ENCODE peak calls at places on chromosome 17, in eight cellular contexts. M is lower lobe of right lung, E is prostate gland, V is neural progenitor cell, A is gastrocnemius medialis, T is epithelial cell of esophagus, B is Peyer's patch, O is cardiac muscle cell. P is an unnamed sample.

GRCh38 chr17:18975597-18975996 is 23.6 kb downstream of the SLC5A10 start:
- DNase-seq in M (no peak), E (no peak), V (no peak), A (no peak), T (no peak), B (no peak), O (no peak), P (no peak)

GRCh38 chr17:30831257-30831656 is 509 bp upstream of the ATAD5 start:
- DNase-seq in M (no peak), E (no peak), V (peak), A (no peak), T (peak), B (no peak), O (peak), P (no peak)

GRCh38 chr17:78450696-78451344 is 72.4 kb downstream of the PGS1 start:
- DNase-seq in M (no peak), E (no peak), V (no peak), A (no peak), T (no peak), B (no peak), O (no peak), P (no peak)

GRCh38 chr17:37553357-37553966 is 55.8 kb downstream of the SYNRG start:
- DNase-seq in M (no peak), E (no peak), V (no peak), A (no peak), T (no peak), B (no peak), O (no peak), P (no peak)

GRCh38 chr17:13572581-13572980 is 29.1 kb downstream of the HS3ST3A1 start:
- DNase-seq in M (no peak), E (no peak), V (no peak), A (no peak), T (no peak), B (no peak), O (no peak), P (no peak)

GRCh38 chr17:70938311-70938710 is 769.0 kb downstream of the KCNJ2 start:
- DNase-seq in M (no peak), E (no peak), V (no peak), A (no peak), T (no peak), B (no peak), O (no peak), P (no peak)

GRCh38 chr17:9053406-9053805 is 32.1 kb downstream of the NTN1 start:
- DNase-seq in M (no peak), E (no peak), V (no peak), A (no peak), T (no peak), B (no peak), O (no peak), P (no peak)

GRCh38 chr17:63431939-63432804 is 13.9 kb downstream of the CYB561 start:
- DNase-seq in M (no peak), E (peak), V (no peak), A (no peak), T (no peak), B (no peak), O (peak), P (peak)

GRCh38 chr17:39751637-39752036 is 13.9 kb downstream of the GRB7 start:
- DNase-seq in M (no peak), E (no peak), V (no peak), A (no peak), T (no peak), B (no peak), O (no peak), P (no peak)

GRCh38 chr17:66990047-66990446 is 25.5 kb downstream of the CACNG4 start:
- DNase-seq in M (no peak), E (no peak), V (no peak), A (no peak), T (no peak), B (no peak), O (no peak), P (no peak)

GRCh38 chr17:80822700-80823410 is 168.8 kb upstream of the CHMP6 start:
- DNase-seq in M (peak), E (peak), V (no peak), A (no peak), T (no peak), B (no peak), O (no peak), P (no peak)

GRCh38 chr17:66807182-66807581 is 27.7 kb upstream of the CACNG5 start:
- DNase-seq in M (no peak), E (no peak), V (no peak), A (no peak), T (no peak), B (no peak), O (no peak), P (no peak)

GRCh38 chr17:67531291-67531690 is 154.2 kb downstream of the PITPNC1 start:
- DNase-seq in M (no peak), E (no peak), V (no peak), A (no peak), T (no peak), B (no peak), O (no peak), P (no peak)

GRCh38 chr17:40915199-40915661 is 22.2 kb downstream of the KRT23 start:
- DNase-seq in M (no peak), E (no peak), V (no peak), A (no peak), T (peak), B (no peak), O (no peak), P (peak)

GRCh38 chr17:80043963-80044362 is 7.5 kb downstream of the CCDC40 start:
- DNase-seq in M (no peak), E (no peak), V (no peak), A (no peak), T (no peak), B (no peak), O (no peak), P (no peak)

GRCh38 chr17:80948091-80948960 is 43.3 kb upstream of the CHMP6 start:
- DNase-seq in M (peak), E (no peak), V (no peak), A (no peak), T (no peak), B (no peak), O (no peak), P (no peak)

GRCh38 chr17:31570231-31570630 is 178.8 kb downstream of the RAB11FIP4 start:
- DNase-seq in M (no peak), E (no peak), V (no peak), A (no peak), T (no peak), B (no peak), O (no peak), P (no peak)

GRCh38 chr17:46192484-46193245 is 564 bp downstream of the KANSL1 start:
- DNase-seq in M (peak), E (peak), V (peak), A (peak), T (peak), B (peak), O (peak), P (peak)

DNA sequence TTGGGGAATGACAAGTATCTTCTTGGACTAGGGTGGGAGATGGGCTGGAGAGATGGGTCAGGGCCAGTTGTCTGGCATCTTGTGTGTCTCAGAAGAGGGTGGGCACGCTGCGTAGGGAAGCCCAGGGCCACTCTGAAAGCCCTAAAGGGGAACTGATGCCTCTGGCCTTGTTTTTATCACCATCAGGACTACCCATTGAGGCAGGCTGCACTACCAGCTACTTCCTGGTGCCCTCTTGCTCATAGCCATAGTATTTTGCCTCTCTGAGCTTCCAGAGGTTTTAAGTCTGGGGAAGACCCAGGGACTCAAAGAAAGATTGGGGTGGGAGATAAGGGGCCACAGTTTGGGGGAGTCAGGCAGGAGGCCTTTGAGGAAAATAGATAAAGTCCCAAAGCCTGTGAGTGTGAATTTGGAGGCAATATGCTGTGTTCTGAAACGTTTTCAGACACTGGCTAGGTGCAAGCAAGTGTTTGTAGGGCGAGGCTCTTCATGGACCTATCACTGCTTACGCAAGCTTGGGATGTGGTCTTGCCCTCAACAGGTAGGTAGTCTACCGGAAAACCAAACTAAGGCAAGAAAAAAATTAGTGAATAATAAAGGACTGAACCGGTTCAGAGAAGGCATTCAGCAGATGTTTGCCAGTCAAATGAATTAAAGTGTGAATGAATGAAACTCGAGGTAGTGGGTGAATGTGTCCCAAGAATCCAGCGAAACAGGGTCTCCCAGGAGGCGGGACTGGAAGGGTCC is 688 bp upstream of the ITGB3 start:
- DNase-seq in M (no peak), E (no peak), V (no peak), A (no peak), T (no peak), B (no peak), O (no peak), P (no peak)
- TF ChIP-seq CTCF in M (no peak), E (no peak), V (no peak), A (no peak), T (no peak), B (no peak), O (no peak), P (no peak)

DNA sequence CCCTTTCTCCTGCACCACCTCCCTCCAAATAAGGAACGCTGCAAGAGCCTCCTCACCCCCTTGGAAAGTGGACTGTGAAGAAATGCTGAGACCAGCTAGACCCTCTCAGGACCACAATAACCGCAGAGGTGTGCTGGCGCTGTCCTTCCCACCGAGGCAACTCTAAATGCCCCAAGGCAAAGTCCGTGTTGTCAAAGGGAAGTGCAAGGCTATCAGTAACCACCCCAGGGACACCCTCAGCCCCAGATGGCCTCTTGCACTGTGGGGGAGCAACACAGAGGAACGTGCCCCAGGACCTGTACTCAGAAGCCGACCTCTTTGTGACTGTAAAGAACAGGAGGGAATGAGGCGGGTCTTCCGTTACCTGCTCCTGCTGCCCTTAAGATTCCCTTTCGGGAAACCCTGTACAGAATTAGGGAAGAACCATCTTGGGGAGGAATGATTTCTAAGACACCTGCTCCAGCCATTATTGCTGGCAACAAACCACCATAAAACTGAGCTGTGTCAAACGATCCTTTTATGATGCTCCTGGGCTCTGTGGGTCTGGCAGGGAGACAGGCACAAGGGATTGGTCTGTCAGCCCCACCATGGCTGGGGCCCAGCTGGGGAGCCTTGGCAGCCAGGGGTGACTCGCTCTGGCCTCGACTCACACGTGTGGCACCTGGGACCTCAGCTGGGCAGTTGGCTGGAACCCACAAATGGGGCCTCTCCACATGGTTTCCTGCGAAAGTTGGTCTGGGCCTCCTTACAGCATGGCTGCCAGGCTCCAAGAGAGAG is 14.6 kb upstream of the MED9 start:
- DNase-seq in M (no peak), E (no peak), V (no peak), A (no peak), T (no peak), B (no peak), O (no peak), P (no peak)
- H3K4me3 ChIP-seq in M (no peak), E (no peak), V (no peak), A (no peak), T (no peak), B (no peak), O (no peak), P (no peak)

GRCh38 chr17:16491131-16491702 is 776 bp downstream of the LRRC75A start:
- DNase-seq in M (no peak), E (no peak), V (peak), A (no peak), T (no peak), B (peak), O (peak), P (no peak)

GRCh38 chr17:16488572-16488997 is 3.4 kb downstream of the LRRC75A start:
- DNase-seq in M (no peak), E (no peak), V (no peak), A (no peak), T (no peak), B (no peak), O (peak), P (no peak)

GRCh38 chr17:16492613-16493290 is 759 bp upstream of the LRRC75A start:
- DNase-seq in M (no peak), E (no peak), V (no peak), A (no peak), T (no peak), B (no peak), O (no peak), P (no peak)

GRCh38 chr17:16493470-16494048 is 1.6 kb upstream of the LRRC75A start:
- DNase-seq in M (no peak), E (no peak), V (no peak), A (no peak), T (no peak), B (no peak), O (no peak), P (no peak)

DNA sequence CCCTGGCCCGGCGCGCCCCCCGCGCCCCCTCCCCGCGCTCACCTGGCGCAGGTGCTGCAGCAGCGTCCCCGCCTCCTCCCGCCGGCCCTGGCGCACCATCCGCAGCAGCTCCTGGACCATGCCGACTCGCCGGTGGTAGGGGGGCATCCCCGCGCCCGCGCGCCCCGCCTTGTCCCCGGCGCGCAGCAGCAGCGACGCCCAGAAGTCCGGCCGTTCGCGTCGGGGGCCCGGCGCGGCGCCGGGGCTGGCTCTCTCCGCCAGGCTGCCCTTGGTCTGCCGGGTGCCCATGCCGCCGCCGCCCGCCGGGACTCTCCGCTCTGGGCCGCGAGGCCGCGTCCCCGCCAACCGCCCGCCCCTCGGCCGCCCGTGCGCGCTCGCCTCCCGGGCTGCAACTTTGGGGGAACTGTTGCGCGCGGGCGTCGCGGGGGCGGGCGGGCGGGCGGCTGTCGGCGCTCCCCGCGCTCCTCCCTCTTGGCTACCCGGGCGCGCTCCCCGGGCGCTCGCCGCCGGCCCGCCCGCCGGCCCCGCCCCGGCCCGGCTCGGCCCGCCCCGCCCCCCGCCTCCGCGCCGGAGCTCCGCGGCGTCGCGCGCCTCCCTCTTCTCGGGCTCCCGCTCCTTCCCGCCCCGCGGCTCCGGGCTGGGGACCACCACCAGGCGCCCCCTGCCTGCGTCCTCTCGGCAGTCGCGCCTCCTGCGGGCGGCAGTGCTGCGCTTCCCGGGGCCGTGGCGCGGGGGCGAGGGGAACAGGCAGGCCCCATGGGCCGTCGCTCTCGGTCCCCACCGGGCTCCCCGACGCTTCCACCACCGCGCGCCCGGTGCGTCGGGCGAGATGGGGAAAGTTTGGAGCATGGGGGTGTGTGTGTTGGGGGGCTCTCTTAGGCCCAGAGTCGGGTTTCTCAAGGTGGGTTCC is at the start of gene LRRC75A:
- DNase-seq in M (peak), E (peak), V (peak), A (no peak), T (peak), B (peak), O (peak), P (no peak)
- TF ChIP-seq CTCF in M (no peak), E (no peak), V (peak), A (no peak), T (no peak), B (peak), O (no peak), P (no peak)

DNA sequence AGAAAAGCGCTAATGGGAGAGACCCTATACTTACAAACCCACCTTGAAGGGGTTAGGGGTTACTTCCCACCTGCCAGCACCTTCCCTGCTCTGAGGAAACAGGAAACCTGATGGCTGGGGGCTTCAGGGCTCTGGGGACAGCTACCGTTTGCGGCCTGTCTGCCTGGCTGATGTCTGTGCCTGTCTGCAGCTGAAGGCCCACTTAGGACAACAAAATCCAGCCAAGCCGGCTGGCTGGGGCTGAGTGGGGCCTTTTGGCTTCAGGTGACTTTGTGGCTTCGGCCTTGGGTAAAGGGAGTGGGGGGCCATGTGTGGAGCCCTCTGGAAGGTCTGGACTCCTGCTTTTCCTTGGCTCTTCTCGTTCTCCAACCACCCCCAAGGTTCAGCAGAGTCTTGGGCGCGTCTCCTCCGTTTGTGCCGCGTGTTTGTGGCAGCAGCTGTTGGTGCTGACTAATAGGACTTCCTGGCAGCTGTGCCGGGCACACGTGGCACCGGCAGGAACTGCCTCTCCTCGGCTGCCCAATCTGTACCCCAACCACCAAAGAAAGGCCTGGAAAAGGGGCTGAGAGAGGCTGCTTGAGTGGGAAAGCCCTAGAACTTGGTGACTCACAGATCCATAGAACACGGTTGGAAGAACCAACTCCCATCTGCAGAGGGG is 186.7 kb downstream of the MSI2 start:
- DNase-seq in M (no peak), E (peak), V (no peak), A (peak), T (peak), B (peak), O (peak), P (peak)
- H3K4me3 ChIP-seq in M (no peak), E (no peak), V (no peak), A (no peak), T (no peak), B (no peak), O (no peak), P (no peak)